ENCODE peak calls at places on chromosomes 4 and X, in nine cellular contexts. B is KBM-7; P is stimulated activated CD4-positive, alpha-beta T cell treated with anti-CD3 and anti-CD28 coated beads, Interleukin-15, amount 100 ng/mL, for 1 hour; C is T47D; U is mammary epithelial cell; W is psoas muscle; G is aorta; M is ascending aorta; D is body of pancreas. V is an unnamed sample.

GRCh38 chrX:39289827-39290226 is 488.6 kb downstream of the MID1IP1 start:
- DNase-seq in U (no peak), C (no peak), M (no peak), B (no peak), P (no peak), G (no peak), W (no peak), D (no peak), V (no peak)

GRCh38 chr4:31896349-31896748 is 1176.2 kb downstream of the PCDH7 start:
- DNase-seq in D (no peak), B (no peak), G (no peak), M (no peak), P (no peak), W (no peak), U (no peak), C (no peak), V (no peak)

GRCh38 chrX:41010188-41010846 is 74.9 kb upstream of the USP9X start:
- DNase-seq in B (peak; percentile 95), D (peak; percentile 90), G (peak; percentile 86), P (peak; percentile 11), C (peak; percentile 6), M (peak; percentile 22), W (peak; percentile 83), U (peak; percentile 75), V (peak; percentile 98)

GRCh38 chr4:182137343-182137742 is 105.9 kb upstream of the TENM3 start:
- DNase-seq in P (no peak), D (no peak), U (no peak), G (no peak), B (no peak), M (no peak), W (no peak), C (no peak), V (no peak)

GRCh38 chr4:52996261-52997131 is 134.4 kb downstream of the RASL11B start:
- DNase-seq in C (no peak), P (no peak), D (peak; percentile 70), M (no peak), U (no peak), W (peak; percentile 48), G (no peak), B (no peak), V (peak; percentile 95)

GRCh38 chr4:140037353-140038030 is 116.5 kb downstream of the MAML3 start:
- DNase-seq in U (peak; percentile 84), P (no peak), M (no peak), G (no peak), W (no peak), B (no peak), D (no peak), C (peak; percentile 13), V (peak; percentile 95)

GRCh38 chr4:159086606-159087005 is 16.3 kb upstream of the RAPGEF2 start:
- DNase-seq in W (no peak), P (no peak), B (no peak), C (no peak), G (no peak), M (no peak), U (no peak), D (no peak), V (no peak)

GRCh38 chr4:106585920-106586349 is 217.4 kb upstream of the GIMD1 start:
- DNase-seq in B (no peak), P (no peak), M (no peak), U (peak; percentile 71), D (no peak), W (no peak), C (no peak), G (no peak), V (no peak)

GRCh38 chr4:3317011-3317655 is 24.3 kb downstream of the RGS12 start:
- DNase-seq in W (no peak), B (no peak), M (no peak), P (no peak), G (peak; percentile 32), D (peak; percentile 5), C (no peak), U (no peak), V (no peak)

GRCh38 chr4:119628281-119629141 is at the start of gene PDE5A:
- DNase-seq in G (peak; percentile 87), M (no peak), C (peak; percentile 58), B (peak; percentile 87), D (peak; percentile 90), U (peak; percentile 87), W (peak; percentile 90), P (peak; percentile 49), V (peak; percentile 73)

GRCh38 chr4:158722291-158722916 is 792 bp downstream of the PPID start:
- DNase-seq in D (no peak), W (no peak), B (peak; percentile 50), P (no peak), C (no peak), M (no peak), U (peak; percentile 59), G (no peak), V (peak; percentile 60)

GRCh38 chrX:140765043-140765784 is 55.7 kb downstream of the LINC00632 start:
- DNase-seq in P (no peak), W (no peak), G (peak; percentile 45), M (no peak), U (no peak), C (no peak), D (no peak), B (no peak), V (peak; percentile 67)

GRCh38 chrX:146127617-146128016 is 310.0 kb downstream of the SLITRK2 start:
- DNase-seq in W (no peak), G (no peak), D (no peak), M (no peak), U (no peak), P (no peak), B (no peak), C (no peak), V (no peak)

GRCh38 chrX:72308566-72309296 is 3.0 kb upstream of the CITED1 start:
- DNase-seq in U (peak; percentile 57), M (no peak), B (peak; percentile 87), P (no peak), G (peak; percentile 69), W (peak; percentile 70), C (peak; percentile 32), D (peak; percentile 62), V (peak; percentile 73)

GRCh38 chr4:138636791-138637190 is 378.8 kb upstream of the NOCT start:
- DNase-seq in B (no peak), W (no peak), M (no peak), D (no peak), C (no peak), U (no peak), G (no peak), P (no peak), V (no peak)

GRCh38 chrX:153499876-153500275 is 5.1 kb downstream of the BGN start:
- DNase-seq in W (peak; percentile 62), C (no peak), U (no peak), P (no peak), M (no peak), D (no peak), B (no peak), G (no peak), V (no peak)

GRCh38 chrX:71533850-71534515 is 1.1 kb downstream of the OGT start:
- DNase-seq in P (peak; percentile 22), B (peak; percentile 80), M (no peak), U (peak; percentile 52), G (peak; percentile 68), C (no peak), W (peak; percentile 67), D (peak; percentile 25), V (peak; percentile 64)

GRCh38 chr4:8756816-8757215 is 114.8 kb downstream of the HMX1 start:
- DNase-seq in C (no peak), B (no peak), M (no peak), D (no peak), W (no peak), U (no peak), G (no peak), P (no peak), V (no peak)

GRCh38 chrX:19017271-19017670 is 33.4 kb upstream of the PHKA2 start:
- DNase-seq in C (peak; percentile 23), G (no peak), P (no peak), B (peak; percentile 29), W (no peak), D (peak; percentile 22), M (no peak), U (no peak), V (peak; percentile 25)

GRCh38 chr4:184732126-184732525 is 1.8 kb downstream of the CENPU start:
- DNase-seq in P (no peak), U (peak; percentile 94), B (no peak), D (no peak), W (no peak), M (no peak), C (no peak), G (no peak), V (no peak)

GRCh38 chr4:970854-971520 is 2.4 kb downstream of the DGKQ start:
- DNase-seq in M (no peak), D (no peak), B (no peak), U (no peak), W (no peak), G (no peak), P (no peak), C (no peak), V (no peak)

GRCh38 chr4:165905405-165906027 is 32.5 kb downstream of the TLL1 start:
- DNase-seq in B (no peak), M (no peak), G (no peak), U (no peak), P (no peak), C (no peak), W (no peak), D (no peak), V (peak; percentile 29)

GRCh38 chr4:78645853-78646757 is 94.5 kb downstream of the ANXA3 start:
- DNase-seq in B (no peak), U (peak; percentile 93), C (no peak), G (peak; percentile 86), M (peak; percentile 58), P (no peak), D (peak; percentile 72), W (peak; percentile 82), V (peak; percentile 97)

V was measured in cardiac fibroblast.